ENCODE peak calls at places on chromosome 4, in ten cellular contexts. One of them, this sample, is unnamed.

GRCh38 chr4:13088726-13089658 is 395.1 kb downstream of the RAB28 start:
- DNase-seq in endodermal cell: no peak
- DNase-seq in foreskin fibroblast: no peak
- DNase-seq in neural progenitor cell: no peak
- DNase-seq in choroid plexus epithelial cell: peak; percentile 4
- DNase-seq in NB4: no peak
- DNase-seq in hepatocyte: no peak
- DNase-seq in astrocyte of the spinal cord: peak; percentile 5
- DNase-seq in GM12864: no peak
- DNase-seq in A549: no peak
- DNase-seq in this sample: no peak

GRCh38 chr4:16897991-16898827 is at the start of gene LDB2:
- DNase-seq in endodermal cell: peak; percentile 89
- DNase-seq in foreskin fibroblast: peak; percentile 84
- DNase-seq in neural progenitor cell: peak; percentile 84
- DNase-seq in choroid plexus epithelial cell: peak; percentile 91
- DNase-seq in NB4: no peak
- DNase-seq in hepatocyte: peak; percentile 82
- DNase-seq in astrocyte of the spinal cord: peak; percentile 85
- DNase-seq in GM12864: no peak
- DNase-seq in A549: no peak
- DNase-seq in this sample: no peak

GRCh38 chr4:123127218-123127617 is 204.8 kb upstream of the NUDT6 start:
- DNase-seq in endodermal cell: no peak
- DNase-seq in foreskin fibroblast: peak; percentile 40
- DNase-seq in neural progenitor cell: no peak
- DNase-seq in choroid plexus epithelial cell: peak; percentile 67
- DNase-seq in NB4: peak; percentile 9
- DNase-seq in hepatocyte: no peak
- DNase-seq in astrocyte of the spinal cord: peak; percentile 44
- DNase-seq in GM12864: no peak
- DNase-seq in A549: no peak
- DNase-seq in this sample: no peak

GRCh38 chr4:147644471-147644870 is 27.3 kb downstream of the TMEM184C start:
- DNase-seq in endodermal cell: no peak
- DNase-seq in foreskin fibroblast: no peak
- DNase-seq in neural progenitor cell: no peak
- DNase-seq in choroid plexus epithelial cell: no peak
- DNase-seq in NB4: no peak
- DNase-seq in hepatocyte: no peak
- DNase-seq in astrocyte of the spinal cord: no peak
- DNase-seq in GM12864: no peak
- DNase-seq in A549: no peak
- DNase-seq in this sample: no peak

GRCh38 chr4:123777297-123777859 is 380.8 kb downstream of the SPRY1 start:
- DNase-seq in endodermal cell: no peak
- DNase-seq in foreskin fibroblast: peak; percentile 4
- DNase-seq in neural progenitor cell: no peak
- DNase-seq in choroid plexus epithelial cell: no peak
- DNase-seq in NB4: no peak
- DNase-seq in hepatocyte: no peak
- DNase-seq in astrocyte of the spinal cord: peak; percentile 17
- DNase-seq in GM12864: no peak
- DNase-seq in A549: no peak
- DNase-seq in this sample: no peak

GRCh38 chr4:118224239-118224829 is 128.5 kb downstream of the PRSS12 start:
- DNase-seq in endodermal cell: no peak
- DNase-seq in foreskin fibroblast: peak; percentile 76
- DNase-seq in neural progenitor cell: peak; percentile 67
- DNase-seq in choroid plexus epithelial cell: peak; percentile 86
- DNase-seq in NB4: peak; percentile 77
- DNase-seq in hepatocyte: peak; percentile 61
- DNase-seq in astrocyte of the spinal cord: peak; percentile 81
- DNase-seq in GM12864: peak; percentile 21
- DNase-seq in A549: peak; percentile 52
- DNase-seq in this sample: peak; percentile 15

GRCh38 chr4:175947117-175947722 is 118.4 kb upstream of the WDR17 start:
- DNase-seq in endodermal cell: no peak
- DNase-seq in foreskin fibroblast: peak; percentile 62
- DNase-seq in neural progenitor cell: peak; percentile 6
- DNase-seq in choroid plexus epithelial cell: peak; percentile 66
- DNase-seq in NB4: peak; percentile 13
- DNase-seq in hepatocyte: peak; percentile 41
- DNase-seq in astrocyte of the spinal cord: peak; percentile 50
- DNase-seq in GM12864: no peak
- DNase-seq in A549: peak; percentile 17
- DNase-seq in this sample: no peak

GRCh38 chr4:7074423-7074822 is 6.6 kb upstream of the GRPEL1 start:
- DNase-seq in endodermal cell: no peak
- DNase-seq in foreskin fibroblast: no peak
- DNase-seq in neural progenitor cell: no peak
- DNase-seq in choroid plexus epithelial cell: no peak
- DNase-seq in NB4: no peak
- DNase-seq in hepatocyte: no peak
- DNase-seq in astrocyte of the spinal cord: peak; percentile 13
- DNase-seq in GM12864: no peak
- DNase-seq in A549: peak; percentile 20
- DNase-seq in this sample: no peak

GRCh38 chr4:24991015-24991414 is 39.7 kb downstream of the LGI2 start:
- DNase-seq in endodermal cell: no peak
- DNase-seq in foreskin fibroblast: peak; percentile 24
- DNase-seq in neural progenitor cell: no peak
- DNase-seq in choroid plexus epithelial cell: peak; percentile 23
- DNase-seq in NB4: no peak
- DNase-seq in hepatocyte: no peak
- DNase-seq in astrocyte of the spinal cord: peak; percentile 63
- DNase-seq in GM12864: no peak
- DNase-seq in A549: no peak
- DNase-seq in this sample: no peak

GRCh38 chr4:67885727-67886126 is 1.9 kb upstream of the TMPRSS11D start:
- DNase-seq in endodermal cell: no peak
- DNase-seq in foreskin fibroblast: peak; percentile 96
- DNase-seq in neural progenitor cell: no peak
- DNase-seq in choroid plexus epithelial cell: peak; percentile 69
- DNase-seq in NB4: peak; percentile 62
- DNase-seq in hepatocyte: peak; percentile 7
- DNase-seq in astrocyte of the spinal cord: peak; percentile 91
- DNase-seq in GM12864: no peak
- DNase-seq in A549: peak; percentile 29
- DNase-seq in this sample: no peak

GRCh38 chr4:2246384-2247127 is 4.6 kb upstream of the HAUS3 start:
- DNase-seq in endodermal cell: no peak
- DNase-seq in foreskin fibroblast: no peak
- DNase-seq in neural progenitor cell: no peak
- DNase-seq in choroid plexus epithelial cell: no peak
- DNase-seq in NB4: no peak
- DNase-seq in hepatocyte: peak; percentile 2
- DNase-seq in astrocyte of the spinal cord: no peak
- DNase-seq in GM12864: no peak
- DNase-seq in A549: no peak
- DNase-seq in this sample: peak; percentile 5

DNA sequence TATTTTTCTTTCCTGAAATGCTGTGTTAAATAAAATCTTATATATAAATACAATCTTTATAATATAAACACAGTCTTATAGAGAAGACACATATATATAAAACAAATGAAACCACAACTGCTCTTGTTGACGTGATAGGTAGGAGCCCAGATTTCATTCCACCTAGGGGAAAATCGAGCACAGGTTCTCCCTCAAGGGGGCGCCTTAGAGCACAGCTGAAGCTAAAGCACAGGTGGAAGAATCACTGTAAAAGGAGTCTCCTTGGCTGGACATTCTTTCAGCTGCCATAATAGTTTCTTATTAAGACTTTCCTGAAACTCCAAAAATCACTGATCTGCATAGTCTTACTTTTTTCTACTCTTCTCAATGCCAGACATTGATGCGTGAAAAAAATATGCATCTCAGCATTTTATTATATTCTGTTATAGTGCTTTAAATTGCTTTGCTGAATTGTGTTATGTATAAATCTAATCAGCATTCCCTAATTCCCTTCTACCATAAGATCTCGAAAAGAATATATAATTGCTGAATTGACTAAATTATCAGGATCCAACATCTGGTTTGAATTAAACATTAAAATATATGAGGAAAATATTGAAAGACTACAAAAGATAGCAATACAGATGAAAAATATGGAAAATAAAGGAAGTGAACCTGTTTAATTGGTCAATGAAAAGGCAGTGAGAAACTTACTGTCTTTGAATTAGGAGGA is 25.5 kb upstream of the RXFP1 start:
- DNase-seq in endodermal cell: peak; percentile 91
- DNase-seq in foreskin fibroblast: no peak
- DNase-seq in neural progenitor cell: peak; percentile 76
- DNase-seq in choroid plexus epithelial cell: peak; percentile 39
- DNase-seq in NB4: peak; percentile 46
- DNase-seq in hepatocyte: peak; percentile 35
- DNase-seq in astrocyte of the spinal cord: no peak
- DNase-seq in GM12864: no peak
- DNase-seq in A549: peak; percentile 15
- DNase-seq in this sample: peak; percentile 38
- TF ChIP-seq CTCF in endodermal cell: peak; percentile 93
- TF ChIP-seq CTCF in foreskin fibroblast: peak; percentile 35
- TF ChIP-seq CTCF in neural progenitor cell: peak; percentile 80
- TF ChIP-seq CTCF in choroid plexus epithelial cell: peak; percentile 71
- TF ChIP-seq CTCF in NB4: peak; percentile 78
- TF ChIP-seq CTCF in hepatocyte: peak; percentile 36
- TF ChIP-seq CTCF in astrocyte of the spinal cord: peak; percentile 55
- TF ChIP-seq CTCF in GM12864: peak; percentile 63
- TF ChIP-seq CTCF in A549: no peak
- TF ChIP-seq CTCF in this sample: peak; percentile 47

GRCh38 chr4:1092026-1092982 is 21.1 kb downstream of the RNF212 start:
- DNase-seq in endodermal cell: peak; percentile 65
- DNase-seq in foreskin fibroblast: no peak
- DNase-seq in neural progenitor cell: no peak
- DNase-seq in choroid plexus epithelial cell: no peak
- DNase-seq in NB4: no peak
- DNase-seq in hepatocyte: no peak
- DNase-seq in astrocyte of the spinal cord: no peak
- DNase-seq in GM12864: no peak
- DNase-seq in A549: no peak
- DNase-seq in this sample: no peak
- TF ChIP-seq CTCF in endodermal cell: peak; percentile 60
- TF ChIP-seq CTCF in foreskin fibroblast: no peak
- TF ChIP-seq CTCF in neural progenitor cell: peak; percentile 19
- TF ChIP-seq CTCF in choroid plexus epithelial cell: peak; percentile 5
- TF ChIP-seq CTCF in NB4: no peak
- TF ChIP-seq CTCF in hepatocyte: no peak
- TF ChIP-seq CTCF in astrocyte of the spinal cord: peak; percentile 16
- TF ChIP-seq CTCF in GM12864: peak; percentile 27
- TF ChIP-seq CTCF in A549: no peak
- TF ChIP-seq CTCF in this sample: peak; percentile 12

GRCh38 chr4:90293320-90293719 is 166.1 kb downstream of the CCSER1 start:
- DNase-seq in endodermal cell: no peak
- DNase-seq in foreskin fibroblast: peak; percentile 19
- DNase-seq in neural progenitor cell: no peak
- DNase-seq in choroid plexus epithelial cell: peak; percentile 57
- DNase-seq in NB4: no peak
- DNase-seq in hepatocyte: no peak
- DNase-seq in astrocyte of the spinal cord: peak; percentile 20
- DNase-seq in GM12864: no peak
- DNase-seq in A549: peak; percentile 4
- DNase-seq in this sample: no peak
- TF ChIP-seq CTCF in endodermal cell: peak; percentile 86
- TF ChIP-seq CTCF in foreskin fibroblast: peak; percentile 16
- TF ChIP-seq CTCF in neural progenitor cell: peak; percentile 70
- TF ChIP-seq CTCF in choroid plexus epithelial cell: peak; percentile 57
- TF ChIP-seq CTCF in NB4: no peak
- TF ChIP-seq CTCF in hepatocyte: peak; percentile 89
- TF ChIP-seq CTCF in astrocyte of the spinal cord: peak; percentile 45
- TF ChIP-seq CTCF in GM12864: peak; percentile 16
- TF ChIP-seq CTCF in A549: peak; percentile 40
- TF ChIP-seq CTCF in this sample: peak; percentile 35

GRCh38 chr4:84146300-84146942 is 352.7 kb downstream of the NKX6-1 start:
- DNase-seq in endodermal cell: no peak
- DNase-seq in foreskin fibroblast: no peak
- DNase-seq in neural progenitor cell: no peak
- DNase-seq in choroid plexus epithelial cell: no peak
- DNase-seq in NB4: no peak
- DNase-seq in hepatocyte: no peak
- DNase-seq in astrocyte of the spinal cord: no peak
- DNase-seq in GM12864: no peak
- DNase-seq in A549: no peak
- DNase-seq in this sample: no peak

GRCh38 chr4:84150177-84150576 is 348.9 kb downstream of the NKX6-1 start:
- DNase-seq in endodermal cell: no peak
- DNase-seq in foreskin fibroblast: no peak
- DNase-seq in neural progenitor cell: no peak
- DNase-seq in choroid plexus epithelial cell: no peak
- DNase-seq in NB4: no peak
- DNase-seq in hepatocyte: no peak
- DNase-seq in astrocyte of the spinal cord: no peak
- DNase-seq in GM12864: no peak
- DNase-seq in A549: no peak
- DNase-seq in this sample: no peak

DNA sequence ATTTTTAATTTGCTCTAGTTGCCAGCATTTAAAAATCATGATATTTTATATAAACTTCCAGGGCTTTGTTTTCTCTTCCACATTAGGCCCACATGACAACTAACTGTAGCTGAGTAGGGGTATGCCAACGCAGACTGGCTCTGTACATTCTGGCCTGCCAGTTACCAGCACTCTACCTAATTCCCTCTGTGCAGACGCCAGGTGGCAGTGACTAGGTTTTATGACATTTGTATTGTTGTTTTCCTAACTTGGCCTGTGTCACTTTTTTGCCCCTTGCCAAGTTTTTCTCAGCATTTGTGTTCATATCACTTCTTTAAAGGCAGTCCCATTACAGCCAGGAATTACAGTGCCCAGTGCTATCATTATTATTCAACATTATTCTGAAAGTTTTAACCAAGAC is 347.5 kb downstream of the NKX6-1 start:
- DNase-seq in endodermal cell: no peak
- DNase-seq in foreskin fibroblast: no peak
- DNase-seq in neural progenitor cell: no peak
- DNase-seq in choroid plexus epithelial cell: no peak
- DNase-seq in NB4: peak; percentile 1
- DNase-seq in hepatocyte: no peak
- DNase-seq in astrocyte of the spinal cord: no peak
- DNase-seq in GM12864: no peak
- DNase-seq in A549: peak; percentile 4
- DNase-seq in this sample: no peak
- TF ChIP-seq CTCF in endodermal cell: no peak
- TF ChIP-seq CTCF in foreskin fibroblast: no peak
- TF ChIP-seq CTCF in neural progenitor cell: no peak
- TF ChIP-seq CTCF in choroid plexus epithelial cell: no peak
- TF ChIP-seq CTCF in NB4: no peak
- TF ChIP-seq CTCF in hepatocyte: no peak
- TF ChIP-seq CTCF in astrocyte of the spinal cord: no peak
- TF ChIP-seq CTCF in GM12864: peak; percentile 17
- TF ChIP-seq CTCF in A549: no peak
- TF ChIP-seq CTCF in this sample: no peak